ENCODE peak calls at places on chromosomes 3 and 15, in four cellular contexts. O is K562, U is GM12878, P is HepG2. H is an unnamed sample.

GRCh38 chr3:143150979-143151726 is 31.6 kb downstream of the CHST2 start:
- DNase-seq in P (no peak), U (no peak), O (no peak), H (no peak)

GRCh38 chr3:22685598-22685997 is 517.5 kb upstream of the UBE2E2 start:
- DNase-seq in O (no peak), U (no peak), P (peak), H (no peak)

GRCh38 chr3:32413845-32414526 is 22.3 kb downstream of the CMTM7 start:
- DNase-seq in U (no peak), O (no peak), P (no peak), H (no peak)

GRCh38 chr3:48560648-48561018 is 2.9 kb downstream of the UCN2 start:
- DNase-seq in U (no peak), P (no peak), O (no peak), H (no peak)

GRCh38 chr3:99579246-99579645 is 59.1 kb upstream of the COL8A1 start:
- DNase-seq in U (no peak), O (no peak), P (peak), H (no peak)

GRCh38 chr3:114365268-114365667 is 71.4 kb downstream of the TIGIT start:
- DNase-seq in O (no peak), P (no peak), U (no peak), H (no peak)

GRCh38 chr3:123831420-123831819 is 52.7 kb downstream of the MYLK start:
- DNase-seq in O (no peak), U (no peak), P (no peak), H (no peak)

GRCh38 chr3:60294181-60294580 is 957.1 kb downstream of the FHIT start:
- DNase-seq in P (no peak), U (no peak), O (no peak), H (no peak)

GRCh38 chr15:92118162-92118935 is 264.8 kb downstream of the SLCO3A1 start:
- DNase-seq in U (no peak), O (no peak), P (no peak), H (no peak)

GRCh38 chr3:121064121-121064520 is 156.1 kb downstream of the STXBP5L start:
- DNase-seq in O (no peak), P (peak), U (no peak), H (no peak)

GRCh38 chr15:50418041-50418583 is 6.1 kb upstream of the USP8 start:
- DNase-seq in P (no peak), U (no peak), O (no peak), H (no peak)

GRCh38 chr3:126954141-126954845 is 28.6 kb upstream of the PLXNA1 start:
- DNase-seq in P (no peak), U (no peak), O (no peak), H (peak)

GRCh38 chr15:60006203-60006782 is 2.2 kb downstream of the FOXB1 start:
- DNase-seq in O (peak), P (no peak), U (no peak), H (peak)

GRCh38 chr15:43872416-43873020 is 45.7 kb downstream of the WDR76 start:
- DNase-seq in P (peak), U (peak), O (peak), H (peak)

GRCh38 chr3:20225769-20226168 is 39.8 kb upstream of the SGO1 start:
- DNase-seq in P (peak), U (no peak), O (peak), H (no peak)

GRCh38 chr3:65844370-65844769 is 194.3 kb downstream of the MAGI1 start:
- DNase-seq in U (no peak), P (no peak), O (no peak), H (no peak)
- TF ChIP-seq CBFB in U (no peak), P (no peak), O (no peak), H (no peak)

GRCh38 chr15:73881539-73882320 is 8.4 kb downstream of the TBC1D21 start:
- DNase-seq in P (no peak), O (no peak), U (no peak), H (no peak)
- TF ChIP-seq CBFB in P (no peak), O (no peak), U (no peak), H (no peak)

GRCh38 chr15:38130200-38130567 is 122.5 kb upstream of the SPRED1 start:
- DNase-seq in U (peak), O (no peak), P (no peak), H (no peak)

GRCh38 chr15:38130739-38131498 is 121.7 kb upstream of the SPRED1 start:
- DNase-seq in U (peak), O (no peak), P (no peak), H (no peak)

GRCh38 chr15:38128389-38128788 is 124.2 kb upstream of the SPRED1 start:
- DNase-seq in U (no peak), O (no peak), P (no peak), H (no peak)

GRCh38 chr15:38127306-38127731 is 125.3 kb upstream of the SPRED1 start:
- DNase-seq in O (no peak), P (no peak), U (no peak), H (no peak)

DNA sequence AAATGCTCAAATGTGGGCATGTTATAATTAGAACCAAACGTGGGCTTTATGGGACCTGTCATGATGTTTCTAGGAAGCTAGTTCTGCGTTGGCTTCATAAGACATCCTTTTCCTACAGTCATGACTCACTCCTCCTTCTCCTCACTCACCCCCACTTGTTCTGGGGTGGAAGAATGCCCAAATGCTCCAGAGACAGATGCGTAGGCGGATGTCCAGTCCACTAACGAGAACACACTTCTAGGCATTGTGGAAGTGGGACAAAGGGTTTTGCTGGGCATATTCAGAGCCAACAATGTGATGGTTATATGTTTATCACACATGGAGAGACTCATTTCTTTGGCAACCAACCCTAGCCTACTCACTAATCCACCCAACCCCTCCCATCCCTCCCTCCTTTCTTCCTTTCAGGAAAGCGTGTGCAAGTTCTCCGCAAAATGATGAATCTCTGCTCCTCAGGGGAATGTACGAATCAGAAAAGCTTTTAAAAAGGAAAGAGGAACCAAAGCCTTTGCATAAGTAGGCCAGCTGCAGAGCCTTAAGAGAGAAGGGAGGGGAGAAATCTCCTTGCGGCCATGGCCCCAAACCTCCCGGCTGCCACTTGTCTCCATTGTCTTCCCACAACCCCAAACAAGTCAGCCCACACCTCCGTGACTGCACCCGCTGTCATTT is 123.0 kb upstream of the SPRED1 start:
- DNase-seq in P (no peak), O (peak), U (peak), H (no peak)
- TF ChIP-seq CBFB in P (no peak), O (no peak), U (peak), H (no peak)

GRCh38 chr3:34727700-34728099 is 911.6 kb upstream of the ARPP21 start:
- DNase-seq in U (peak), P (peak), O (no peak), H (no peak)

GRCh38 chr3:34725774-34726173 is 913.6 kb upstream of the ARPP21 start:
- DNase-seq in O (no peak), P (no peak), U (no peak), H (no peak)
- TF ChIP-seq CBFB in O (no peak), P (no peak), U (no peak), H (no peak)

DNA sequence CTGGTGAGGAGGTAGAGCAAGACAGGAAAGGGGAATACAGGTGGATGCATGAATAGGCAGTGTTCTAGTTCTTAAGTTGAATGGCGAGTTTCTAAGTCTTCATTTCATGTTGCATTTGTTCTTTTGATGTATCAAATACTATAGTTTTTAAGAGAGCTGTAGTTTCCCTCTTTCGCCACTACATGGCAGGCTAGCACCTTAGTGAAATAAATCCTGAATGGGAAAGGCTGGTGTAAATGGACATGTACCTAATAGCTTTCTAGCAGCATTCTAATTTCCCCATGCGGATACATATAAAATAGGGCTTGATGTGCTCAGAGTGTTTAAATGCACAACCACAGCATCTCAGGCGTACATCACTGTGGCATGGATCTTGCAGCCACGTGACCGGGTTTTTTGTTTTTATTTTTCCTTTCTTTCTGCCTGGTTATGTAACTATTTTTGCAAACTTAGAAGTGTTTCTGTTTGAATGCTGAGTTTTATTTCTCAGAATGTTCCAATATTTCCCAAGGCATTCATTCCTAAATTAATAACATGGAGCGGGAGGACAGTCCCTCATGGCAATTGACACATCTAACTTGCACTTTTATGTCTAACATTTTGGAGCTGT is 23.5 kb upstream of the CLN6 start:
- DNase-seq in U (peak), O (peak), P (peak), H (no peak)
- TF ChIP-seq CBFB in U (no peak), O (no peak), P (no peak), H (no peak)